ENCODE peak calls at places on chromosomes 16 and 17, in nine cellular contexts. D is uterus, N is sigmoid colon, O is IMR-90, H is breast epithelium, S is heart left ventricle, L is adrenal gland, R is tibial nerve, Z is suprapubic skin. G is an unnamed sample.
A peak's percentile ranks its signal among the peaks of the same experiment; 100 is the strongest.

GRCh38 chr17:45996282-45996937 is 2.6 kb upstream of the STH start:
- DNase-seq in D (no peak), N (no peak), O (no peak), H (no peak), S (no peak), L (no peak), R (no peak), Z (no peak), G (no peak)

GRCh38 chr17:5418858-5419355 is 555 bp downstream of the NUP88 start:
- DNase-seq in D (no peak), N (no peak), O (peak; percentile 39), H (no peak), S (no peak), L (peak; percentile 39), R (peak; percentile 11), Z (no peak), G (no peak)

GRCh38 chr17:78252701-78253635 is 21.5 kb downstream of the TMEM235 start:
- DNase-seq in D (no peak), N (peak; percentile 60), O (no peak), H (no peak), S (no peak), L (no peak), R (no peak), Z (no peak), G (no peak)

GRCh38 chr16:7839568-7839967 is 506.9 kb downstream of the RBFOX1 start:
- DNase-seq in D (no peak), N (no peak), O (no peak), H (no peak), S (no peak), L (no peak), R (no peak), Z (no peak), G (no peak)

GRCh38 chr17:13776027-13776551 is 174.4 kb upstream of the HS3ST3A1 start:
- DNase-seq in D (no peak), N (no peak), O (no peak), H (no peak), S (peak; percentile 60), L (no peak), R (no peak), Z (no peak), G (no peak)

GRCh38 chr17:8563024-8563776 is 67.3 kb downstream of the MYH10 start:
- DNase-seq in D (no peak), N (no peak), O (no peak), H (no peak), S (no peak), L (no peak), R (no peak), Z (no peak), G (no peak)

GRCh38 chr17:55642741-55643140 is 79.9 kb downstream of the TMEM100 start:
- DNase-seq in D (no peak), N (no peak), O (no peak), H (no peak), S (no peak), L (no peak), R (no peak), Z (no peak), G (no peak)

GRCh38 chr17:59839646-59840328 is 53.0 kb downstream of the TUBD1 start:
- DNase-seq in D (no peak), N (no peak), O (no peak), H (no peak), S (no peak), L (no peak), R (no peak), Z (no peak), G (no peak)

GRCh38 chr17:82931696-82932060 is 91.9 kb upstream of the ZNF750 start:
- DNase-seq in D (peak; percentile 86), N (peak; percentile 91), O (peak; percentile 94), H (peak; percentile 69), S (peak; percentile 80), L (peak; percentile 45), R (peak; percentile 87), Z (no peak), G (no peak)

GRCh38 chr16:49932943-49933342 is 77.0 kb upstream of the ZNF423 start:
- DNase-seq in D (no peak), N (peak; percentile 60), O (peak; percentile 11), H (peak; percentile 21), S (peak; percentile 41), L (no peak), R (no peak), Z (no peak), G (no peak)

GRCh38 chr17:80941171-80941570 is 50.5 kb upstream of the CHMP6 start:
- DNase-seq in D (peak; percentile 15), N (peak; percentile 55), O (no peak), H (no peak), S (peak; percentile 17), L (peak; percentile 11), R (no peak), Z (no peak), G (peak; percentile 50)

GRCh38 chr16:67396159-67396774 is 3.0 kb upstream of the TPPP3 start:
- DNase-seq in D (peak; percentile 79), N (peak; percentile 89), O (peak; percentile 78), H (peak; percentile 69), S (peak; percentile 92), L (peak; percentile 77), R (peak; percentile 58), Z (no peak), G (no peak)

GRCh38 chr17:76909971-76910760 is 42.0 kb downstream of the MGAT5B start:
- DNase-seq in D (no peak), N (no peak), O (peak; percentile 41), H (peak; percentile 20), S (peak; percentile 48), L (peak; percentile 52), R (no peak), Z (no peak), G (peak; percentile 31)

GRCh38 chr17:40283662-40284061 is 4.0 kb upstream of the CDC6 start:
- DNase-seq in D (no peak), N (no peak), O (peak; percentile 96), H (no peak), S (no peak), L (no peak), R (no peak), Z (no peak), G (no peak)

GRCh38 chr17:8192070-8192815 is 2.3 kb upstream of the BORCS6 start:
- DNase-seq in D (peak; percentile 94), N (peak; percentile 96), O (peak; percentile 85), H (peak; percentile 85), S (peak; percentile 89), L (peak; percentile 90), R (peak; percentile 96), Z (peak; percentile 90), G (peak; percentile 52)

GRCh38 chr16:4333308-4333638 is 17.4 kb downstream of the GLIS2 start:
- DNase-seq in D (no peak), N (peak; percentile 61), O (no peak), H (no peak), S (no peak), L (no peak), R (no peak), Z (no peak), G (no peak)

GRCh38 chr16:50688083-50688482 is 5.3 kb upstream of the NOD2 start:
- DNase-seq in D (no peak), N (no peak), O (no peak), H (no peak), S (no peak), L (no peak), R (no peak), Z (no peak), G (no peak)

GRCh38 chr16:35745821-35746248 is 2286.4 kb downstream of the TP53TG3F start:
- DNase-seq in D (no peak), N (no peak), O (no peak), H (no peak), S (no peak), L (no peak), R (no peak), Z (peak; percentile 69), G (peak; percentile 42)

GRCh38 chr16:89048871-89049422 is 44.7 kb upstream of the ACSF3 start:
- DNase-seq in D (no peak), N (peak; percentile 56), O (no peak), H (no peak), S (peak; percentile 20), L (no peak), R (no peak), Z (no peak), G (no peak)
- H3K27me3 ChIP-seq in D (no peaks in the 10 kb centered on the region), N (peaks cover 92% of the 10 kb centered on the region), O (peaks cover 47% of the 10 kb centered on the region), H (peaks cover 77% of the 10 kb centered on the region), S (peaks cover 78% of the 10 kb centered on the region), L (peaks cover 19% of the 10 kb centered on the region), R (peaks cover 82% of the 10 kb centered on the region), Z (peaks cover 93% of the 10 kb centered on the region), G (no peaks in the 10 kb centered on the region)

GRCh38 chr16:73071131-73071940 is 23.4 kb upstream of the ZFHX3 start:
- DNase-seq in D (peak; percentile 53), N (peak; percentile 87), O (no peak), H (no peak), S (peak; percentile 54), L (peak; percentile 85), R (no peak), Z (no peak), G (peak; percentile 62)
- H3K4me3 ChIP-seq in D (peak overlapping the region; percentile 33), N (peak overlapping the region; percentile 29), O (no peak overlapping the region), H (peak overlapping the region; percentile 13), S (peak overlapping the region; percentile 31), L (no peak overlapping the region), R (peak overlapping the region; percentile 10), Z (peak overlapping the region; percentile 35), G (no peak overlapping the region)

DNA sequence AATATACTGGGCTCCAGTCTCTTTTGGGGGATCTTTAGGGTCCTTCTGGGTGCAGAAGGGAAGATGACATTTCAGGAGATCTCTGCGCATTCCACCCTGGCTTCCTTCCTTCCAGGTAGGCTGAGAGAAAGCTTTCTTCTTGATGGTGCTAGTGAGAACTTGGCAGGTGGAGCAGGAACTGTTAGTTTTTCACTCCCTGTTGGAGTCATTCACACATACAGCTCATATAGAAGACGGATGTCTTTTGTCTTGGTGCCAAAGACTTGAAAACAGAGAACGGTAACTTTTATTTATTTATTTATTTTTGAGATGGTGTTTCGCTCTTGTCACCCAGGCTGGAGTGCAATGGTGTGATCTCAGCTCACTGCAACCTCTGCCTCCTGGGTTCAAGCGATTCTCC is 43.9 kb downstream of the PITPNC1 start:
- DNase-seq in D (no peak), N (no peak), O (no peak), H (no peak), S (no peak), L (no peak), R (no peak), Z (no peak), G (no peak)
- TF ChIP-seq POLR2A in D (no peak), N (no peak), O (no peak), H (no peak), S (no peak), L (no peak), R (no peak), Z (no peak), G (no peak)

GRCh38 chr17:72920513-72920912 is 172.0 kb downstream of the SLC39A11 start:
- DNase-seq in D (no peak), N (no peak), O (no peak), H (no peak), S (no peak), L (no peak), R (no peak), Z (no peak), G (no peak)

GRCh38 chr17:72922223-72922622 is 170.3 kb downstream of the SLC39A11 start:
- DNase-seq in D (no peak), N (no peak), O (no peak), H (no peak), S (no peak), L (no peak), R (no peak), Z (no peak), G (no peak)

GRCh38 chr17:72913315-72913714 is 179.2 kb downstream of the SLC39A11 start:
- DNase-seq in D (no peak), N (no peak), O (no peak), H (no peak), S (no peak), L (no peak), R (no peak), Z (no peak), G (no peak)

GRCh38 chr17:72915631-72916081 is 176.8 kb downstream of the SLC39A11 start:
- DNase-seq in D (no peak), N (no peak), O (no peak), H (no peak), S (no peak), L (no peak), R (no peak), Z (no peak), G (no peak)

GRCh38 chr17:72916991-72917390 is 175.5 kb downstream of the SLC39A11 start:
- DNase-seq in D (no peak), N (no peak), O (peak; percentile 42), H (no peak), S (no peak), L (no peak), R (no peak), Z (no peak), G (no peak)
- H3K27me3 ChIP-seq in D (no peaks in the 10 kb centered on the region), N (no peaks in the 10 kb centered on the region), O (no peaks in the 10 kb centered on the region), H (no peaks in the 10 kb centered on the region), S (no peaks in the 10 kb centered on the region), L (no peaks in the 10 kb centered on the region), R (no peaks in the 10 kb centered on the region), Z (no peaks in the 10 kb centered on the region), G (no peaks in the 10 kb centered on the region)